ENCODE peak calls at places on chromosomes 7 and 10, in five cellular contexts. One of them, this sample, is unnamed.

GRCh38 chr7:68176974-68177373 is 1180.3 kb downstream of the TYW1 start:
- DNase-seq in adrenal gland: peak
- DNase-seq in HCT116: peak
- DNase-seq in GM12878: no peak
- DNase-seq in K562: peak
- DNase-seq in this sample: peak

GRCh38 chr10:80433134-80433533 is 21.0 kb upstream of the TSPAN14 start:
- DNase-seq in K562: no peak
- DNase-seq in adrenal gland: no peak
- DNase-seq in HCT116: no peak
- DNase-seq in GM12878: no peak
- DNase-seq in this sample: no peak

GRCh38 chr10:33193057-33193866 is 141.2 kb downstream of the NRP1 start:
- DNase-seq in K562: peak
- DNase-seq in HCT116: peak
- DNase-seq in adrenal gland: peak
- DNase-seq in GM12878: no peak
- DNase-seq in this sample: peak

GRCh38 chr10:126561499-126562208 is 108.8 kb downstream of the C10orf90 start:
- DNase-seq in K562: no peak
- DNase-seq in adrenal gland: no peak
- DNase-seq in HCT116: no peak
- DNase-seq in GM12878: no peak
- DNase-seq in this sample: no peak

GRCh38 chr10:18226336-18226735 is 86.1 kb downstream of the CACNB2 start:
- DNase-seq in GM12878: no peak
- DNase-seq in adrenal gland: no peak
- DNase-seq in K562: no peak
- DNase-seq in HCT116: no peak
- DNase-seq in this sample: no peak

GRCh38 chr10:49272251-49273081 is 26.5 kb upstream of the C10orf71 start:
- DNase-seq in adrenal gland: peak
- DNase-seq in HCT116: no peak
- DNase-seq in K562: no peak
- DNase-seq in GM12878: no peak
- DNase-seq in this sample: peak

GRCh38 chr7:147803625-147804024 is 786.9 kb upstream of the C7orf33 start:
- DNase-seq in HCT116: no peak
- DNase-seq in K562: no peak
- DNase-seq in GM12878: no peak
- DNase-seq in adrenal gland: no peak
- DNase-seq in this sample: no peak

GRCh38 chr10:125201108-125201524 is 40.8 kb upstream of the CTBP2 start:
- DNase-seq in HCT116: peak
- DNase-seq in adrenal gland: no peak
- DNase-seq in K562: no peak
- DNase-seq in GM12878: peak
- DNase-seq in this sample: no peak

GRCh38 chr7:52009195-52009594 is 692.6 kb upstream of the COBL start:
- DNase-seq in HCT116: no peak
- DNase-seq in GM12878: no peak
- DNase-seq in adrenal gland: no peak
- DNase-seq in K562: no peak
- DNase-seq in this sample: no peak

GRCh38 chr7:10973942-10974716 is 457 bp downstream of the PHF14 start:
- DNase-seq in GM12878: no peak
- DNase-seq in K562: peak
- DNase-seq in adrenal gland: peak
- DNase-seq in HCT116: no peak
- DNase-seq in this sample: no peak

GRCh38 chr10:108783897-108784296 is 1139.4 kb downstream of the XPNPEP1 start:
- DNase-seq in HCT116: peak
- DNase-seq in K562: peak
- DNase-seq in GM12878: peak
- DNase-seq in adrenal gland: no peak
- DNase-seq in this sample: no peak

GRCh38 chr7:128743112-128743772 is 4.1 kb downstream of the CALU start:
- DNase-seq in adrenal gland: no peak
- DNase-seq in HCT116: no peak
- DNase-seq in GM12878: no peak
- DNase-seq in K562: no peak
- DNase-seq in this sample: no peak

GRCh38 chr10:14605231-14605925 is 169.3 kb downstream of the FAM107B start:
- DNase-seq in GM12878: peak
- DNase-seq in HCT116: peak
- DNase-seq in adrenal gland: no peak
- DNase-seq in K562: no peak
- DNase-seq in this sample: no peak

GRCh38 chr7:1454471-1455065 is 4.7 kb downstream of the MICALL2 start:
- DNase-seq in GM12878: no peak
- DNase-seq in adrenal gland: no peak
- DNase-seq in HCT116: no peak
- DNase-seq in K562: no peak
- DNase-seq in this sample: no peak

GRCh38 chr10:3071405-3072198 is 4.3 kb downstream of the PFKP start:
- DNase-seq in adrenal gland: no peak
- DNase-seq in GM12878: no peak
- DNase-seq in HCT116: peak
- DNase-seq in K562: no peak
- DNase-seq in this sample: no peak

GRCh38 chr7:102424129-102424551 is 9.2 kb upstream of the ORAI2 start:
- DNase-seq in adrenal gland: no peak
- DNase-seq in K562: no peak
- DNase-seq in HCT116: no peak
- DNase-seq in GM12878: no peak
- DNase-seq in this sample: no peak

GRCh38 chr10:63668081-63668480 is 146.9 kb downstream of the REEP3 start:
- DNase-seq in HCT116: no peak
- DNase-seq in K562: no peak
- DNase-seq in adrenal gland: no peak
- DNase-seq in GM12878: no peak
- DNase-seq in this sample: no peak

GRCh38 chr7:46900312-46901263 is 681.3 kb downstream of the TNS3 start:
- DNase-seq in HCT116: no peak
- DNase-seq in adrenal gland: no peak
- DNase-seq in GM12878: no peak
- DNase-seq in K562: no peak
- DNase-seq in this sample: no peak

GRCh38 chr10:86655596-86655995 is 1.2 kb downstream of the OPN4 start:
- DNase-seq in HCT116: no peak
- DNase-seq in K562: no peak
- DNase-seq in GM12878: no peak
- DNase-seq in adrenal gland: no peak
- DNase-seq in this sample: no peak

GRCh38 chr10:964321-964987 is 23.8 kb upstream of the GTPBP4 start:
- DNase-seq in HCT116: no peak
- DNase-seq in GM12878: no peak
- DNase-seq in adrenal gland: peak
- DNase-seq in K562: no peak
- DNase-seq in this sample: no peak

GRCh38 chr10:70458329-70459060 is 17.0 kb upstream of the NODAL start:
- DNase-seq in GM12878: no peak
- DNase-seq in HCT116: no peak
- DNase-seq in adrenal gland: peak
- DNase-seq in K562: peak
- DNase-seq in this sample: no peak

GRCh38 chr10:126216221-126216701 is 172.0 kb downstream of the ADAM12 start:
- DNase-seq in K562: no peak
- DNase-seq in GM12878: no peak
- DNase-seq in adrenal gland: no peak
- DNase-seq in HCT116: no peak
- DNase-seq in this sample: no peak

GRCh38 chr7:19378340-19378704 is 233.1 kb upstream of the FERD3L start:
- DNase-seq in GM12878: no peak
- DNase-seq in adrenal gland: no peak
- DNase-seq in K562: no peak
- DNase-seq in HCT116: no peak
- DNase-seq in this sample: no peak

GRCh38 chr7:155420116-155420515 is 37.8 kb upstream of the EN2 start:
- DNase-seq in HCT116: no peak
- DNase-seq in adrenal gland: no peak
- DNase-seq in K562: no peak
- DNase-seq in GM12878: no peak
- DNase-seq in this sample: no peak

GRCh38 chr10:103053659-103054581 is 135.8 kb downstream of the CNNM2 start:
- DNase-seq in adrenal gland: peak
- DNase-seq in K562: peak
- DNase-seq in HCT116: no peak
- DNase-seq in GM12878: peak
- DNase-seq in this sample: no peak

GRCh38 chr7:151309306-151309705 is 32.3 kb upstream of the NUB1 start:
- DNase-seq in GM12878: no peak
- DNase-seq in HCT116: no peak
- DNase-seq in K562: no peak
- DNase-seq in adrenal gland: peak
- DNase-seq in this sample: peak

GRCh38 chr7:151312831-151313809 is 28.5 kb upstream of the NUB1 start:
- DNase-seq in HCT116: no peak
- DNase-seq in GM12878: no peak
- DNase-seq in K562: no peak
- DNase-seq in adrenal gland: peak
- DNase-seq in this sample: peak

GRCh38 chr7:151312356-151312755 is 29.3 kb upstream of the NUB1 start:
- DNase-seq in K562: no peak
- DNase-seq in GM12878: no peak
- DNase-seq in adrenal gland: peak
- DNase-seq in HCT116: no peak
- DNase-seq in this sample: no peak

GRCh38 chr7:151310578-151310977 is 31.0 kb upstream of the NUB1 start:
- DNase-seq in HCT116: no peak
- DNase-seq in K562: peak
- DNase-seq in adrenal gland: peak
- DNase-seq in GM12878: no peak
- DNase-seq in this sample: peak

GRCh38 chr7:151311294-151311864 is 30.2 kb upstream of the NUB1 start:
- DNase-seq in adrenal gland: peak
- DNase-seq in HCT116: no peak
- DNase-seq in GM12878: no peak
- DNase-seq in K562: peak
- DNase-seq in this sample: peak
- TF ChIP-seq CTCF in adrenal gland: no peak
- TF ChIP-seq CTCF in HCT116: peak
- TF ChIP-seq CTCF in GM12878: peak
- TF ChIP-seq CTCF in K562: peak
- TF ChIP-seq CTCF in this sample: no peak

GRCh38 chr7:2705371-2706096 is 17.5 kb downstream of the AMZ1 start:
- DNase-seq in HCT116: no peak
- DNase-seq in adrenal gland: no peak
- DNase-seq in K562: no peak
- DNase-seq in GM12878: no peak
- DNase-seq in this sample: no peak

GRCh38 chr7:2701832-2702593 is 14.0 kb downstream of the AMZ1 start:
- DNase-seq in adrenal gland: peak
- DNase-seq in K562: no peak
- DNase-seq in HCT116: no peak
- DNase-seq in GM12878: no peak
- DNase-seq in this sample: peak

GRCh38 chr7:2700141-2700850 is 12.3 kb downstream of the AMZ1 start:
- DNase-seq in GM12878: no peak
- DNase-seq in HCT116: no peak
- DNase-seq in adrenal gland: no peak
- DNase-seq in K562: no peak
- DNase-seq in this sample: no peak

GRCh38 chr7:2701406-2701805 is 13.4 kb downstream of the AMZ1 start:
- DNase-seq in adrenal gland: no peak
- DNase-seq in K562: no peak
- DNase-seq in GM12878: no peak
- DNase-seq in HCT116: no peak
- DNase-seq in this sample: no peak

GRCh38 chr7:2702594-2702957 is 14.6 kb downstream of the AMZ1 start:
- DNase-seq in HCT116: no peak
- DNase-seq in K562: no peak
- DNase-seq in adrenal gland: no peak
- DNase-seq in GM12878: no peak
- DNase-seq in this sample: no peak
- TF ChIP-seq POLR2A in HCT116: no peak
- TF ChIP-seq POLR2A in K562: no peak
- TF ChIP-seq POLR2A in adrenal gland: no peak
- TF ChIP-seq POLR2A in GM12878: no peak
- TF ChIP-seq POLR2A in this sample: no peak

GRCh38 chr7:69814421-69814962 is 216.2 kb downstream of the AUTS2 start:
- DNase-seq in HCT116: no peak
- DNase-seq in GM12878: no peak
- DNase-seq in adrenal gland: no peak
- DNase-seq in K562: no peak
- DNase-seq in this sample: no peak
- H3K4me3 ChIP-seq in HCT116: no peak
- H3K4me3 ChIP-seq in GM12878: no peak
- H3K4me3 ChIP-seq in adrenal gland: no peak
- H3K4me3 ChIP-seq in K562: no peak
- H3K4me3 ChIP-seq in this sample: no peak

GRCh38 chr7:117399820-117400422 is 27.4 kb downstream of the ASZ1 start:
- DNase-seq in K562: no peak
- DNase-seq in adrenal gland: no peak
- DNase-seq in GM12878: no peak
- DNase-seq in HCT116: no peak
- DNase-seq in this sample: no peak
- TF ChIP-seq CTCF in K562: no peak
- TF ChIP-seq CTCF in adrenal gland: peak
- TF ChIP-seq CTCF in GM12878: peak
- TF ChIP-seq CTCF in HCT116: peak
- TF ChIP-seq CTCF in this sample: no peak